ENCODE peak calls at places on chromosomes 6 and 20, in four cellular contexts. W is suprapubic skin, R is stomach, J is IMR-90. P is an unnamed sample.

GRCh38 chr6:54093306-54093705 is 17.9 kb upstream of the MLIP start:
- DNase-seq in W (no peak), R (no peak), J (no peak), P (no peak)

GRCh38 chr6:18412644-18413043 is 25.5 kb downstream of the RNF144B start:
- DNase-seq in W (no peak), R (no peak), J (peak), P (no peak)

GRCh38 chr6:5012531-5012930 is 8.7 kb upstream of the RPP40 start:
- DNase-seq in W (no peak), R (no peak), J (peak), P (no peak)

GRCh38 chr6:159044899-159045727 is at the start of gene TAGAP:
- DNase-seq in W (peak), R (peak), J (peak), P (peak)

GRCh38 chr20:63743210-63743970 is 3.8 kb downstream of the SLC2A4RG start:
- DNase-seq in W (no peak), R (no peak), J (no peak), P (no peak)

GRCh38 chr6:11381801-11382513 is 149.5 kb upstream of the NEDD9 start:
- DNase-seq in W (no peak), R (peak), J (no peak), P (no peak)

GRCh38 chr6:116059713-116060571 is 749 bp downstream of the FRK start:
- DNase-seq in W (no peak), R (peak), J (no peak), P (no peak)

GRCh38 chr6:79833806-79834205 is 113.5 kb downstream of the ELOVL4 start:
- DNase-seq in W (no peak), R (no peak), J (no peak), P (no peak)

GRCh38 chr6:116157391-116157790 is 31.5 kb upstream of the COL10A1 start:
- DNase-seq in W (no peak), R (no peak), J (no peak), P (no peak)

GRCh38 chr6:129657433-129657832 is 52.5 kb downstream of the ARHGAP18 start:
- DNase-seq in W (no peak), R (no peak), J (no peak), P (no peak)

GRCh38 chr6:1635305-1636010 is 25.7 kb downstream of the FOXC1 start:
- DNase-seq in W (peak), R (no peak), J (no peak), P (no peak)

GRCh38 chr20:50510706-50511401 is 671 bp downstream of the PTPN1 start:
- DNase-seq in W (peak), R (no peak), J (no peak), P (no peak)

GRCh38 chr6:155248021-155249001 is 15.5 kb upstream of the CLDN20 start:
- DNase-seq in W (no peak), R (peak), J (peak), P (no peak)

GRCh38 chr6:105382918-105383317 is 20.0 kb downstream of the PREP start:
- DNase-seq in W (no peak), R (no peak), J (no peak), P (no peak)

GRCh38 chr20:38167851-38168760 is 3.0 kb upstream of the TGM2 start:
- DNase-seq in W (no peak), R (peak), J (peak), P (no peak)

GRCh38 chr6:16944601-16945000 is 157.2 kb upstream of the STMND1 start:
- DNase-seq in W (no peak), R (no peak), J (no peak), P (no peak)

GRCh38 chr6:290111-290932 is 2.0 kb upstream of the DUSP22 start:
- DNase-seq in W (peak), R (no peak), J (no peak), P (no peak)

GRCh38 chr20:38177201-38177600 is 12.1 kb upstream of the TGM2 start:
- DNase-seq in W (no peak), R (no peak), J (no peak), P (no peak)

GRCh38 chr6:135938588-135939215 is 87.2 kb downstream of the PDE7B start:
- DNase-seq in W (no peak), R (no peak), J (peak), P (peak)

GRCh38 chr20:51422912-51423667 is 119.4 kb downstream of the NFATC2 start:
- DNase-seq in W (no peak), R (no peak), J (no peak), P (no peak)

GRCh38 chr6:56647172-56647762 is 4.6 kb upstream of the DST start:
- DNase-seq in W (no peak), R (no peak), J (no peak), P (no peak)

GRCh38 chr6:150527100-150527499 is 72.6 kb upstream of the PLEKHG1 start:
- DNase-seq in W (no peak), R (no peak), J (peak), P (no peak)

GRCh38 chr6:106244931-106245330 is 80.6 kb downstream of the ATG5 start:
- DNase-seq in W (no peak), R (no peak), J (no peak), P (no peak)

GRCh38 chr6:26536571-26537159 is 1.5 kb upstream of the HMGN4 start:
- DNase-seq in W (no peak), R (no peak), J (peak), P (no peak)

GRCh38 chr20:43404880-43405279 is 52.8 kb upstream of the SRSF6 start:
- DNase-seq in W (no peak), R (no peak), J (no peak), P (no peak)

GRCh38 chr6:144214622-144215401 is 64.5 kb downstream of the STX11 start:
- DNase-seq in W (no peak), R (no peak), J (no peak), P (no peak)

GRCh38 chr6:125753218-125753936 is 3.9 kb downstream of the HEY2 start:
- DNase-seq in W (no peak), R (no peak), J (peak), P (no peak)

GRCh38 chr20:6008254-6008653 is 45.6 kb downstream of the LRRN4 start:
- DNase-seq in W (peak), R (peak), J (peak), P (peak)

GRCh38 chr20:56630506-56631317 is 1.6 kb downstream of the TFAP2C start:
- DNase-seq in W (peak), R (no peak), J (no peak), P (no peak)

GRCh38 chr20:56628873-56629463 is at the start of gene TFAP2C:
- DNase-seq in W (peak), R (peak), J (no peak), P (peak)

GRCh38 chr20:56629464-56630085 is 469 bp downstream of the TFAP2C start:
- DNase-seq in W (peak), R (no peak), J (no peak), P (no peak)

GRCh38 chr20:56631318-56631989 is 2.3 kb downstream of the TFAP2C start:
- DNase-seq in W (no peak), R (no peak), J (no peak), P (no peak)

GRCh38 chr20:56630086-56630493 is 984 bp downstream of the TFAP2C start:
- DNase-seq in W (peak), R (peak), J (no peak), P (no peak)
- TF ChIP-seq POLR2A in W (no peak), R (no peak), J (no peak), P (no peak)

DNA sequence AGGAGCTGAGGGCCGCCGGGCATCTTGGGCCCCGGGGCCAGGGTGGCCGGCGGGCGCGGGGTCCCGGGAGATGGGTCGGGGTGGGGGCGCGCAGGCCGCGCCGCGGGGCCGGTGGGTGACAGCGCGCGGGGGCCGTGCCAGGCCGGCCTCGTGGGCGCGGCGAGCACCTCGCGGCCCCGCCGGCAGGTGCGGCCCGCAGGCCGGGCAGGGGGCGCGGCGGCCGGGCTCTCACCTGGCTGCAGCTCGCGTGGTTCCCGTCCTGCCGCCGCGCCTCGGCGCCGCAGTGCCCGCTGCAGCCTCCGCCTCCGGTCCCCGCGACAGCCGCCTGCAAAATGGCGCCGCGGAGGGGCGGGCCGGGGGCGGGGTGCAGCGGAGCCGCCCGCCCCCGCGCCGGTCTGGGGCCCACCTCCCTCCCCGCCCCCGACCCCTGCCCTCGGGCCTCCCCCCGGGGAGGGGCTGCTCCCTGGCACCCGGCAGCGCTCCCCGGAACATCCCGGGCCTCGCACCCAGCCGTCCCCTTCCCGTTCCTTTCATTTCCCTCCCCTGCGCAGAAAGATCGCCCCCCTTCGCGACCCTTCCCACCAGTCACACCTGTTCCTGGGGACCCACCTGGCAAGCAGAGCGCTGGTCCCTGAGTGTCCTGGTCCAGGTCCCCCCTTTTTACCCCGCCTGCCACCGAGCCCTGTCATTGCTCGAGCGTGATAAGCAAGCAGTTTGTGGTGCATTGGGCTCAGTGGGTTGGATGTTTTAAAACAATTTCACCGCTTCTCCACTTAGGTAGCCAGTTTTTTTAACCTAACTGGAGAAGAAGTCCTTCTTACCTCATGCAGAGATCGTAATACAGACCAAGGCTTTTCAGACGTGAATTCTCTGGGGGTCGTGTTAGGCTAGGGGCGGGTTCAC is at the start of gene SLC23A2:
- DNase-seq in W (peak), R (peak), J (no peak), P (no peak)
- TF ChIP-seq POLR2A in W (no peak), R (no peak), J (no peak), P (no peak)

GRCh38 chr6:44072959-44073611 is 54.2 kb downstream of the MRPL14 start:
- DNase-seq in W (peak), R (peak), J (peak), P (peak)
- TF ChIP-seq POLR2A in W (no peak), R (no peak), J (no peak), P (peak)

DNA sequence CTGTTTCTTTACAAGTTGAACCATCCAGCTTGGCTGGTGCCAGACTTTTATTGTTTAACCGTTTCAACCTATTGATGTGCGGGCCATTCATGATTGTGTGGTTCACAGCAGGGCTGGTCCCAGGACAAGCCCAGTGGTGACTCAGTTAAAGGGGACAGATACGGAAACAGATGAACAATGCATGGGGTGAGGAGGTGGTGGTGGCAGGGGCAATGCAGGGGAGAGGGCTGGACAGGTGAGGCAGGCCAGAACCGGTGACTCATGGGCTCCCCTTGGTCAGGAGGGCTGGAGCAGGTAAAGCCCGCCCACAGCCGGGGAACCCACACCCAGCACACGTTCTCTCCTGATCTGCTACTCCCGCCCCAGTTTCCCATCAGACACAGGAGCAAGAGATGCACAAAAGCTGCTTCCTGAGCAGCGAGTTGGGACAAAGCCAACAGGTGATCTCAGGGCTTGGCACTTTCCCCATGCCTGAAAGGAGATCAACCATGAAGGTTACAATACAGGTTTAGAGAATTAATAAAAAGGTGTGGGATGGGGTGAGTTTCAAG is 232.2 kb downstream of the LY86 start:
- DNase-seq in W (no peak), R (peak), J (no peak), P (no peak)
- TF ChIP-seq POLR2A in W (no peak), R (no peak), J (no peak), P (no peak)

DNA sequence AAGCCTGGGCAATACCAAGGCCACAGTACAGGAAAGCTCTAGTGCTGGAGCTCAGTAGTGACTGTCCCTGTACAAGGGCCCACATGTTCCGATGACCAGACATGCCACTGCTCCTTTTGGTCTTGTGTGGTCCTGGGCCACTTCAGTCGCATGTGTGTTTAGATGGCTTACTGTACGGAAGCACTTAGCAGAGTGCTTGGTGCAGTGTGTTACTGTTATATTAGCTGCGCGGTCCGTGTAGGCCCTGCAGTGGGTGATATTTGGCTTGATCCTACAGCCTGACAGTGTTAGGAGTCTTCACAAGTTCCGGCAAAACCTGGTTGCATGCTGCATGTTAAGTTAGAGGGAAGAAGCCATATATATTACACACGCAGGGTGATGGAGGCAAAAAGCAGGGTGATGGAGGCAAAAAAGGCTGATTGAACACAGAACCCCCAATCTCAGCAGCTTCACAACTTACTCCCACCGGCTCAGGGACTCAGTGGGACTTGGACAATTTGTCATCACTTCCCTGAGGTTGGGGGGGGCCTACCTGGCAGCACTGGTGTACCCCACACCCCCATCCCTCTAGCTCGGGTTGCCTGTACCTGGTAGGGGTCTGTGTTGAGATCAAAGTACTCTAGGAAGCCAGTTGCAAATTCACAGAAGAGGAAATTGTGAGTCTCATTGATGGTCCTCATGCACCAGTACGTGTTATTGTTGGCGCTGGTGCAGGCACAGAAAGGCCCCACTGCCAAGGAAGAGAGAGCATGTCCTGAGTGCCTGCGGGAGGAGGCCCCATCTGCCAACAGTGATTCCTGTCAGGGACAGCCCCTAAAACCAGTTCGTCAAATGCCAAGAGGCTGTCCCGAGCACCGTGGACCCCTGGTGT is 122.6 kb downstream of the SULF2 start:
- DNase-seq in W (no peak), R (no peak), J (no peak), P (no peak)
- TF ChIP-seq POLR2A in W (no peak), R (no peak), J (no peak), P (no peak)

DNA sequence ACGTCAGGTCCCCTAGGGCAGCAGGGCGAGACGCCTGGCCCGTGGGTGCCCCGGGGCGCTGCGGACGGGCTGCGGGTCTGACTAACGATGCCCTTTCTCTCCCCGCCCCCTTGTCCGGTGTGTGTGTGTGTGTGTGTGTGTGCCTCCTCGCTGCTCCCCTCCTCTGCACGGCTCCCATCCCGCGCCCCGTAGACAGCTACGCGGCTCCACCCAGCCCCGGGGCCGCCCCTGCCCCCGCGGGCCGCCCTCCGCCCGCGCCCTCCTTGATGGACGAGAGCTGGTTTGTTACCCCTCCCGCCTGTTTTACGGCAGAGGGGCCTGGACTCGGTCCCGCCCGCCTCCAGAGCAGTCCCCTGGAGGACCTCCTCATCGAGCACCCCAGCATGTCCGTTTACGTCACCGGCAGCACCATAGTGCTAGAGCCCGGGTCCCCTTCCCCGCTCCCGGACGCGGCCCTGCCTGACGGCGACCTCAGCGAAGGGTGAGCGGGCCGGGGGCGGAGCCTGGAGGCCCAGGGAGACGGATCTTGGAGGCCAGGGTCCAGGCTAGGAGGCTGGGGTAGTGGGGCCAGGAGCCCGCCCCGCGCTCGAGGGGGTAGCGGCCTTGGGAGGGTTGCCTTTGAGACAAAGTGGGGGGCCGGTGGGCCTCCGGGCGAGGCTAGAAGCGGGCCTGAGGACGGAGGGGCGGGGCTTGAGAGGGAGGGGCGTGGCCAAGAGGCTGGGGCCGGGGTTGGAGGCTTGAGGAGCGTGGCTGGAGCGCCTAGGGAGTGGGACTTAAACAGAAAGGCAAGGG is 5.1 kb downstream of the TP53INP2 start:
- DNase-seq in W (peak), R (peak), J (peak), P (peak)
- TF ChIP-seq POLR2A in W (no peak), R (no peak), J (no peak), P (no peak)

DNA sequence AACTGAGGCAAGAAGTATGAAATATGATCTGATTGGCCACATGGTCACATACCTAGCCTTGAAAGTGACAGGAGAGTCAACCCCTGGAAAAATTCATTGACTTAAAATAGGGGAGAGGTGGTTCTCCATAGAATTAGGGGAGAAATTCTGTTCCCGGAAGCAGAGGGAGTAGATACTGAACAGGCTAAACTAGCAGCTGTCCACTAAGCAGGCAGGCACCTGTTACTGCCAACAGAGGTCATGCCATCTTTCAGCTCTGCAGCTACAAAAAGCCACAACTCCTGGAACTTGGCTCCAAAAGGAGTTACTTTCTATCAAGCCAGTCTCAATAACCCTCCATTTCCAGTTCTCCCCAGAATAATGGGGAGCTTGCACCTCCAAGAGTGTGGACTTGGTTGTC is 352.5 kb downstream of the MAFB start:
- DNase-seq in W (no peak), R (no peak), J (no peak), P (no peak)
- TF ChIP-seq POLR2A in W (no peak), R (no peak), J (no peak), P (no peak)

P was measured in gastrocnemius medialis.